ENCODE peak calls at places on chromosomes 11 and 22, in seven cellular contexts. P is tibial nerve, D is IMR-90, I is left ventricle myocardium inferior, J is lower lobe of right lung, V is fibroblast of lung, T is breast epithelium. U is an unnamed sample. For H3K36me3, the result is how much of the 10 kb centered on the place peaks cover.

GRCh38 chr11:15123849-15124248 is 9.1 kb downstream of the INSC start:
- DNase-seq in P (no peak), D (peak), I (no peak), J (no peak), V (peak), T (no peak), U (peak)

GRCh38 chr11:1201395-1202153 is 21.3 kb upstream of the MUC5B start:
- DNase-seq in P (no peak), D (no peak), I (no peak), J (no peak), V (no peak), T (no peak), U (no peak)

GRCh38 chr22:38614331-38615122 is 41.7 kb downstream of the FAM227A start:
- DNase-seq in P (no peak), D (peak), I (no peak), J (no peak), V (peak), T (no peak), U (no peak)

GRCh38 chr11:38791346-38791961 is 2193.4 kb upstream of the RAG2 start:
- DNase-seq in P (peak), D (peak), I (no peak), J (no peak), V (peak), T (no peak), U (peak)

GRCh38 chr11:130213979-130214281 is 54.3 kb downstream of the ST14 start:
- DNase-seq in P (no peak), D (no peak), I (no peak), J (no peak), V (no peak), T (no peak), U (no peak)

GRCh38 chr22:44495629-44496028 is 2.4 kb downstream of the RTL6 start:
- DNase-seq in P (no peak), D (no peak), I (no peak), J (no peak), V (no peak), T (no peak), U (no peak)

GRCh38 chr22:29219881-29220670 is 14.4 kb downstream of the EMID1 start:
- DNase-seq in P (no peak), D (no peak), I (no peak), J (no peak), V (no peak), T (no peak), U (no peak)

GRCh38 chr11:128784059-128784804 is 82.9 kb downstream of the KCNJ1 start:
- DNase-seq in P (no peak), D (no peak), I (no peak), J (no peak), V (no peak), T (no peak), U (no peak)

GRCh38 chr11:1929621-1930447 is 10.3 kb downstream of the TNNT3 start:
- DNase-seq in P (no peak), D (no peak), I (no peak), J (peak), V (no peak), T (no peak), U (no peak)

GRCh38 chr11:68271023-68271780 is 571 bp downstream of the C11orf24 start:
- DNase-seq in P (peak), D (peak), I (peak), J (peak), V (peak), T (no peak), U (peak)

GRCh38 chr11:61905067-61905696 is 12.2 kb downstream of the RAB3IL1 start:
- DNase-seq in P (no peak), D (no peak), I (no peak), J (no peak), V (no peak), T (no peak), U (no peak)

GRCh38 chr22:29431986-29432385 is 6.4 kb upstream of the RFPL1 start:
- DNase-seq in P (no peak), D (no peak), I (no peak), J (no peak), V (no peak), T (no peak), U (no peak)

GRCh38 chr22:32826537-32826936 is 25.0 kb downstream of the TIMP3 start:
- DNase-seq in P (no peak), D (no peak), I (no peak), J (no peak), V (no peak), T (no peak), U (no peak)

GRCh38 chr11:118147502-118147901 is 5.1 kb downstream of the SCN4B start:
- DNase-seq in P (no peak), D (no peak), I (no peak), J (no peak), V (no peak), T (no peak), U (no peak)

GRCh38 chr11:64525711-64526110 is 65.3 kb upstream of the SLC22A12 start:
- DNase-seq in P (no peak), D (no peak), I (no peak), J (no peak), V (no peak), T (no peak), U (no peak)

GRCh38 chr11:44960200-44960845 is 9.6 kb upstream of the TP53I11 start:
- DNase-seq in P (no peak), D (no peak), I (no peak), J (no peak), V (peak), T (no peak), U (no peak)

GRCh38 chr11:114080219-114080618 is 20.7 kb downstream of the ZBTB16 start:
- DNase-seq in P (no peak), D (no peak), I (peak), J (no peak), V (no peak), T (no peak), U (no peak)

GRCh38 chr11:66228521-66228920 is 39.9 kb upstream of the RAB1B start:
- DNase-seq in P (no peak), D (no peak), I (no peak), J (peak), V (no peak), T (no peak), U (no peak)
- H3K36me3 ChIP-seq in P (under half), D (under half), I (half or more), J (half or more), V (under half), T (under half), U (under half)

GRCh38 chr22:18070041-18070440 is 7.7 kb upstream of the PEX26 start:
- DNase-seq in P (no peak), D (no peak), I (no peak), J (no peak), V (no peak), T (no peak), U (no peak)

GRCh38 chr22:18068991-18069390 is 8.8 kb upstream of the PEX26 start:
- DNase-seq in P (no peak), D (no peak), I (no peak), J (no peak), V (no peak), T (no peak), U (no peak)

GRCh38 chr22:18068381-18068988 is 9.3 kb upstream of the PEX26 start:
- DNase-seq in P (no peak), D (peak), I (no peak), J (no peak), V (peak), T (no peak), U (no peak)

GRCh38 chr22:18071968-18072310 is 5.9 kb upstream of the PEX26 start:
- DNase-seq in P (no peak), D (no peak), I (no peak), J (no peak), V (no peak), T (no peak), U (no peak)

GRCh38 chr22:18070556-18071306 is 7.1 kb upstream of the PEX26 start:
- DNase-seq in P (no peak), D (no peak), I (no peak), J (no peak), V (no peak), T (no peak), U (no peak)
- H3K4me3 ChIP-seq in P (no peak), D (no peak), I (no peak), J (no peak), V (no peak), T (peak), U (no peak)

GRCh38 chr11:10401275-10401674 is 53.8 kb upstream of the AMPD3 start:
- DNase-seq in P (no peak), D (no peak), I (no peak), J (no peak), V (no peak), T (no peak), U (no peak)
- TF ChIP-seq CTCF in P (no peak), D (no peak), I (no peak), J (no peak), V (no peak), T (no peak), U (no peak)

GRCh38 chr11:21888814-21889213 is 304.1 kb upstream of the ANO5 start:
- DNase-seq in P (peak), D (no peak), I (no peak), J (no peak), V (peak), T (no peak), U (peak)
- H3K36me3 ChIP-seq in P (under half), D (under half), I (under half), J (under half), V (under half), T (under half), U (under half)

U was measured in kidney epithelial cell.